ENCODE peak calls at places on chromosomes 2 and 18, in four cellular contexts. N is H1, U is HepG2, I is HCT116. T is an unnamed sample.

GRCh38 chr2:208820289-208820688 is 413.7 kb downstream of the PTH2R start:
- DNase-seq in U (no peak), N (no peak), I (peak; percentile 4), T (peak; percentile 15)

GRCh38 chr2:9638532-9638931 is 7.7 kb upstream of the YWHAQ start:
- DNase-seq in I (peak; percentile 22), U (peak; percentile 62), N (no peak), T (no peak)

GRCh38 chr2:167510071-167510759 is 621.9 kb downstream of the XIRP2 start:
- DNase-seq in I (no peak), U (peak; percentile 95), N (no peak), T (no peak)

GRCh38 chr18:79486356-79487197 is 90.8 kb downstream of the NFATC1 start:
- DNase-seq in N (no peak), U (no peak), I (no peak), T (no peak)

GRCh38 chr2:45009928-45010705 is 865 bp upstream of the SIX2 start:
- DNase-seq in N (no peak), U (no peak), I (no peak), T (peak; percentile 90)

GRCh38 chr18:36295880-36296301 is 1.6 kb upstream of the FHOD3 start:
- DNase-seq in N (no peak), I (no peak), U (no peak), T (no peak)

GRCh38 chr2:170770008-170770303 is 222 bp upstream of the ERICH2 start:
- DNase-seq in I (no peak), N (no peak), U (no peak), T (no peak)

GRCh38 chr2:43853141-43854081 is 14.6 kb downstream of the ABCG8 start:
- DNase-seq in N (no peak), U (no peak), I (no peak), T (no peak)

GRCh38 chr2:187900023-187900422 is 345.8 kb upstream of the TFPI start:
- DNase-seq in I (no peak), U (no peak), N (no peak), T (no peak)

DNA sequence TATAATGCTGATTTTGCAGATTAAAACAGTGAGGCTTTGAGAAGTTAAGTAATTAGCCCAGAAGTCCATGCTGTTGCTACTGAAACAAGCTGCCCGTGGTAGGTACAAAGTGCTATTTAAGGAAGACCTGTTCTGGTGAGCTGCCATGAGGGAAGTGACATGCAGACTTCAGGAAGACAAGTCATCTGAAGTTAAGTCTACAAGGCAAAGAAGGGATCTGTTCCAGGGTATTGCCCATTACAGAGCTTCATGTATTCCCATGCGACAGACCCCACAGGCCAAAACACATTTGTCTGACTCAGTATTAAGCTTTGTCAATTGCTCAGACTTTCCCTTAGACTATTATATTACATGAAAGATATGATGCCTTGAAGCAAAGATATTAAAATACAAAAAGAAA is 520.8 kb downstream of the FBXO15 start:
- DNase-seq in N (no peak), I (no peak), U (no peak), T (no peak)
- TF ChIP-seq JUND in N (no peak), I (no peak), U (no peak), T (no peak)

GRCh38 chr2:74026674-74027294 is 42.1 kb downstream of the TET3 start:
- DNase-seq in I (no peak), U (no peak), N (no peak), T (no peak)
- TF ChIP-seq JUND in I (no peak), U (no peak), N (no peak), T (no peak)

GRCh38 chr18:3998698-3999333 is 456.3 kb downstream of the DLGAP1 start:
- DNase-seq in U (peak; percentile 14), N (no peak), I (peak; percentile 43), T (no peak)
- TF ChIP-seq JUND in U (no peak), N (no peak), I (no peak), T (no peak)

GRCh38 chr2:46296216-46296839 is 879 bp upstream of the EPAS1 start:
- DNase-seq in N (no peak), I (no peak), U (no peak), T (peak; percentile 47)
- TF ChIP-seq JUND in N (no peak), I (no peak), U (no peak), T (no peak)

DNA sequence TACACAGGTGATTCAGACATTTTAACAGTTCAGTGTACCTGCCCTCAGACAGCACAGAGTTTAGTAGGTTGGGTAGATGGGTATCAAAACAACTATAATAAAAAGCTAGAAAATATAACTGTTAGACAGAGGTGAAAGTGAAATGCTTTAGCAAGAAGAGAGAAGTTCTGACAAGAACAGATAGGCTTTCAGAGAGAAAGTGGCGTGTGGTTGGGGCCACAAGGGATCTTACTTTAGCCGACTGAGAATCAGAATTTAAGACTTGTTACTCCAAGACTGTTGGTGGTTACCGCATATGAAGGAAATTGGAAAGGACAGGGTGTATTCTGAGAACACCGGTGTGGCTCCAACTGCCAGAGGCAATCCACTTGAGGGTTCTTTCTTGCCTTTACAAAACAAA is 44.5 kb upstream of the AGPS start:
- DNase-seq in U (no peak), N (no peak), I (no peak), T (no peak)
- TF ChIP-seq JUND in U (no peak), N (no peak), I (no peak), T (no peak)

DNA sequence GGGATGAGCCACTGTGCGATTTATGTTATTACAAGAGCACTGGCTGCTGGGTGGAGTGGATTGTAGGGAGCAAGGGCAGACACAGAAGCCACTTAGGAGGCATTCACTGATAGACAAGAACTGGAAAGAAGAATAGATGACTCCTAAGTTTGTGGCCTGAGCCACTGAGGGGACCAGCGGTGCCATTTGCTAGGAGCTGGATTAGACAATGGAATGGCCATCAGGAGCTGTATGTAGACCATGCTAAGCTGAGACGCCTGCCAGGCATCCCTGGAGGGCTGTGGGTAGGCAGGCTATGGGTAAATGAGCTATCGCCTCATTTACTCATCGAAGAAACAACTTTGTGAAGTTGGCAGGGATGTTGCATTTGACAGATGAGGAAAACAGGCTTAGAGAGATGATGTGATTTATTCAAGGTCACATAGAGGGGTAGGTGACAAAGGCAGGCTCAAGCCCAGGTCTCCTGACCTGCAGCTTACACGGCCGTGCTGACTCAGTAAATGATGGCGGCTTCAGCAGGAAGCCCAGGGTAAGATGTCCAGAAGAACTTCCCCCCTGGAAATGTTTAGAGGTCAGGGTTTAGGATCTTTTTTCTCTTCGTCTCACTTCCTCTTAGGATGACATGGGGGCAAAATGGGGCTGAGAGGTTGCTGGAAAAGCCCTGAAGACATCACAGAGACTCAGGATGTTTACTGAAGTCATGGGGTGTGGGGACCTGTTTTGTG is 2.8 kb downstream of the MFSD2B start:
- DNase-seq in I (no peak), U (peak; percentile 16), N (no peak), T (no peak)
- TF ChIP-seq JUND in I (no peak), U (no peak), N (no peak), T (no peak)

DNA sequence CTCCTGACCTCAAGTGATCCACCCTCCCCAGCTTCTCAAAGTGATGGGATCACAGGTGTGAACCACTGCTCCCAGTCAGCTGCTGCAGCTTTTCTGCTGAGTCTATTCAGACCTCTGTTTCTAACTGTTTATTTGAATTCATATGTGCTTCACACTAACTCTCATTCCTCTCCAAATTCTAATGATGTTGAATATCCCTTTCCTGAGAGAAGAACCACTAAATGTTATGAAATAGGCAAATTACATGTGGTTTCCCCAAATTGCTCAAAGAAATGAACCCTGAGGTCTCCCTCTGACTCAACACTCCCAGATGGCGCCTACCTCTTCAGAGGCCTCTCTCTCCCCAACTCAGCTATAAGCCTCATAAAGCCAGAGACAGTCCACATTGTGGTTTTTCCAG is 98.6 kb downstream of the IRS1 start:
- DNase-seq in U (no peak), N (no peak), I (no peak), T (no peak)
- TF ChIP-seq JUND in U (no peak), N (no peak), I (no peak), T (no peak)

GRCh38 chr2:71827146-71827874 is 320.4 kb downstream of the CYP26B1 start:
- DNase-seq in U (no peak), N (no peak), I (no peak), T (no peak)
- TF ChIP-seq JUND in U (no peak), N (no peak), I (no peak), T (no peak)

DNA sequence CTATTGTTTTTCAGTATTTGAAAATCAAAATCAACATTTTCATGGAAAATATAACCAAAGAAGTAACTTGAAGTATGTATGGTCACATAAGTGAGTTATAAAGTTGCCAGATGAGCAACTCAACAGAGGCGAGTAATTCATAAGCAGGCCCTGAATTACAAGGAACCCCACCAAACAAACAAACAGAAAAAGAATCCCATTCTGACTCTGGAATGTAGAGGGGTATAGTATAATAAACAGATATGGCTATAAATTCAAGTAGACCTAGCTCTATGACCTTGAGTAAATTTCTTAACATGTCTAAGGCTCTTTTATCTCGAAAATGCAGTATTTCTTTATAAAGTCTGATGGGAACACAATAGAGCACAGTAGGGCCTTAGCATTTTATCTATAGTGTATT is 4.7 kb upstream of the CDH2 start:
- DNase-seq in U (no peak), I (no peak), N (no peak), T (no peak)
- TF ChIP-seq JUND in U (no peak), I (no peak), N (no peak), T (no peak)

T was measured in T47D.